ENCODE peak calls at places on chromosomes 5 and 9, in four cellular contexts. One of them, this sample, is unnamed.

GRCh38 chr9:126722252-126722921 is 82.5 kb upstream of the ZBTB43 start:
- DNase-seq in foreskin fibroblast: peak; percentile 43
- DNase-seq in stimulated activated CD4-positive, alpha-beta T cell treated with anti-CD3 and anti-CD28 coated beads, Interleukin-1b, Interleukin-23, amount 100 ng/mL, for 24 hours: peak; percentile 85
- DNase-seq in stomach: peak; percentile 80
- DNase-seq in this sample: peak; percentile 90

GRCh38 chr5:67000794-67001475 is 195.7 kb downstream of the CD180 start:
- DNase-seq in foreskin fibroblast: no peak
- DNase-seq in stimulated activated CD4-positive, alpha-beta T cell treated with anti-CD3 and anti-CD28 coated beads, Interleukin-1b, Interleukin-23, amount 100 ng/mL, for 24 hours: no peak
- DNase-seq in stomach: no peak
- DNase-seq in this sample: no peak

GRCh38 chr5:40755407-40756365 is at the start of gene TTC33:
- DNase-seq in foreskin fibroblast: peak; percentile 94
- DNase-seq in stimulated activated CD4-positive, alpha-beta T cell treated with anti-CD3 and anti-CD28 coated beads, Interleukin-1b, Interleukin-23, amount 100 ng/mL, for 24 hours: peak; percentile 90
- DNase-seq in stomach: peak; percentile 96
- DNase-seq in this sample: peak; percentile 97

GRCh38 chr5:163569284-163569683 is 63.9 kb downstream of the MAT2B start:
- DNase-seq in foreskin fibroblast: no peak
- DNase-seq in stimulated activated CD4-positive, alpha-beta T cell treated with anti-CD3 and anti-CD28 coated beads, Interleukin-1b, Interleukin-23, amount 100 ng/mL, for 24 hours: no peak
- DNase-seq in stomach: no peak
- DNase-seq in this sample: no peak

GRCh38 chr9:123033864-123034598 is 564 bp downstream of the GPR21 start:
- DNase-seq in foreskin fibroblast: no peak
- DNase-seq in stimulated activated CD4-positive, alpha-beta T cell treated with anti-CD3 and anti-CD28 coated beads, Interleukin-1b, Interleukin-23, amount 100 ng/mL, for 24 hours: no peak
- DNase-seq in stomach: no peak
- DNase-seq in this sample: no peak

GRCh38 chr5:17415282-17415681 is 82.7 kb upstream of the TAF11L2 start:
- DNase-seq in foreskin fibroblast: no peak
- DNase-seq in stimulated activated CD4-positive, alpha-beta T cell treated with anti-CD3 and anti-CD28 coated beads, Interleukin-1b, Interleukin-23, amount 100 ng/mL, for 24 hours: no peak
- DNase-seq in stomach: no peak
- DNase-seq in this sample: no peak

GRCh38 chr9:134591082-134591571 is 50.5 kb upstream of the COL5A1 start:
- DNase-seq in foreskin fibroblast: no peak
- DNase-seq in stimulated activated CD4-positive, alpha-beta T cell treated with anti-CD3 and anti-CD28 coated beads, Interleukin-1b, Interleukin-23, amount 100 ng/mL, for 24 hours: no peak
- DNase-seq in stomach: no peak
- DNase-seq in this sample: no peak

GRCh38 chr5:108148715-108149139 is 233.2 kb downstream of the FBXL17 start:
- DNase-seq in foreskin fibroblast: peak; percentile 6
- DNase-seq in stimulated activated CD4-positive, alpha-beta T cell treated with anti-CD3 and anti-CD28 coated beads, Interleukin-1b, Interleukin-23, amount 100 ng/mL, for 24 hours: no peak
- DNase-seq in stomach: no peak
- DNase-seq in this sample: no peak

GRCh38 chr9:135416771-135417290 is 62.8 kb upstream of the PPP1R26 start:
- DNase-seq in foreskin fibroblast: no peak
- DNase-seq in stimulated activated CD4-positive, alpha-beta T cell treated with anti-CD3 and anti-CD28 coated beads, Interleukin-1b, Interleukin-23, amount 100 ng/mL, for 24 hours: no peak
- DNase-seq in stomach: no peak
- DNase-seq in this sample: no peak

GRCh38 chr9:34417734-34418133 is 40.6 kb downstream of the FAM219A start:
- DNase-seq in foreskin fibroblast: no peak
- DNase-seq in stimulated activated CD4-positive, alpha-beta T cell treated with anti-CD3 and anti-CD28 coated beads, Interleukin-1b, Interleukin-23, amount 100 ng/mL, for 24 hours: no peak
- DNase-seq in stomach: no peak
- DNase-seq in this sample: no peak

GRCh38 chr5:149404746-149405549 is 25.9 kb upstream of the IL17B start:
- DNase-seq in foreskin fibroblast: peak; percentile 70
- DNase-seq in stimulated activated CD4-positive, alpha-beta T cell treated with anti-CD3 and anti-CD28 coated beads, Interleukin-1b, Interleukin-23, amount 100 ng/mL, for 24 hours: no peak
- DNase-seq in stomach: no peak
- DNase-seq in this sample: peak; percentile 74

This sample was measured in sigmoid colon.